ENCODE peak calls at places on chromosomes 13 and 19, in four cellular contexts. C, B, O and J are unnamed samples.

GRCh38 chr13:45361596-45362206 is 20.7 kb upstream of the TPT1 start:
- DNase-seq in B (no peak), C (no peak), O (no peak), J (no peak)

GRCh38 chr13:100040196-100040595 is 48.7 kb upstream of the PCCA start:
- DNase-seq in C (no peak), O (no peak), B (no peak), J (no peak)

GRCh38 chr19:531009-531752 is 379 bp upstream of the CDC34 start:
- DNase-seq in C (peak; percentile 72), B (peak; percentile 100), O (peak; percentile 84), J (no peak)

GRCh38 chr19:1434577-1435060 is 3.6 kb upstream of the RPS15 start:
- DNase-seq in B (peak; percentile 62), O (no peak), C (no peak), J (no peak)

GRCh38 chr13:36822786-36823185 is 3.8 kb downstream of the RFXAP start:
- DNase-seq in C (no peak), O (no peak), B (no peak), J (no peak)

GRCh38 chr13:36183901-36184300 is 30.5 kb downstream of the SOHLH2 start:
- DNase-seq in C (no peak), B (no peak), O (no peak), J (no peak)

GRCh38 chr19:31555634-31556215 is 206.5 kb upstream of the TSHZ3 start:
- DNase-seq in B (no peak), O (no peak), C (no peak), J (no peak)

GRCh38 chr13:73672492-73672891 is 461.7 kb downstream of the KLF12 start:
- DNase-seq in B (no peak), C (no peak), O (no peak), J (no peak)

GRCh38 chr13:60969659-60970058 is 446.0 kb downstream of the PCDH20 start:
- DNase-seq in C (no peak), B (no peak), O (no peak), J (no peak)

GRCh38 chr19:2478756-2479555 is 3.0 kb downstream of the GADD45B start:
- DNase-seq in O (peak; percentile 84), B (peak; percentile 90), C (peak; percentile 74), J (no peak)

GRCh38 chr13:112325941-112326645 is 50.1 kb upstream of the SPACA7 start:
- DNase-seq in B (peak; percentile 30), C (no peak), O (peak; percentile 38), J (no peak)

GRCh38 chr13:92716749-92717148 is 509.9 kb upstream of the GPC6 start:
- DNase-seq in O (no peak), B (no peak), C (no peak), J (no peak)

GRCh38 chr19:9054768-9055167 is 32.1 kb upstream of the OR1M1 start:
- DNase-seq in C (peak; percentile 20), O (no peak), B (peak; percentile 56), J (no peak)

GRCh38 chr19:1002600-1002999 is 2.4 kb downstream of the GRIN3B start:
- DNase-seq in C (no peak), O (no peak), B (no peak), J (no peak)

GRCh38 chr13:45119469-45119989 is 781 bp upstream of the GTF2F2 start:
- DNase-seq in O (no peak), B (no peak), C (peak; percentile 34), J (no peak)

GRCh38 chr19:21233691-21234090 is 91.9 kb downstream of the ZNF431 start:
- DNase-seq in B (no peak), O (no peak), C (no peak), J (no peak)

GRCh38 chr13:33550885-33551284 is 265.3 kb upstream of the STARD13 start:
- DNase-seq in O (no peak), B (no peak), C (no peak), J (no peak)

GRCh38 chr13:46373623-46374022 is 13.4 kb downstream of the RUBCNL start:
- DNase-seq in O (no peak), C (no peak), B (no peak), J (no peak)
- H3K4me3 ChIP-seq in O (no peak overlapping the region), C (no peak overlapping the region), B (no peak overlapping the region), J (no peak overlapping the region)

GRCh38 chr13:110663491-110663890 is 42.4 kb downstream of the CARS2 start:
- DNase-seq in O (no peak), B (no peak), C (no peak), J (no peak)
- H3K4me3 ChIP-seq in O (no peak overlapping the region), B (no peak overlapping the region), C (no peak overlapping the region), J (no peak overlapping the region)

DNA sequence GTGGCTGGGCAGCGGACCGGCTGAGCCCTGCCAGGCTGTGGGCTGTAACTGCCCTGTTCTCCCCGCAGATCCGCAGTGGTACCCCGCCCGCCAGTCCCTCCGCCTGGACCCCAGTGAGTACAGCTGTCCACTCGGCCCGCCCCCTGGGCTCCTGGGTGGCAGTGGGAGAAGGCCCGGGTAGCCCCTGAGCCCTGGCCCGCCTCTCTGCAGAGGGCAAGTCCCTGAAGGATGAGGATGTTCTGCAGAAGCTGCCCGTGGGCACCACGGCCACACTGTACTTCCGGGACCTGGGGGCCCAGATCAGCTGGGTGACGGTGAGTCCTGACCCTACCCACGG is 8.3 kb downstream of the NDUFB7 start:
- DNase-seq in C (no peak), B (peak; percentile 38), O (no peak), J (no peak)
- H3K4me3 ChIP-seq in C (no peak overlapping the region), B (no peak overlapping the region), O (peak overlapping the region; percentile 50), J (no peak overlapping the region)

DNA sequence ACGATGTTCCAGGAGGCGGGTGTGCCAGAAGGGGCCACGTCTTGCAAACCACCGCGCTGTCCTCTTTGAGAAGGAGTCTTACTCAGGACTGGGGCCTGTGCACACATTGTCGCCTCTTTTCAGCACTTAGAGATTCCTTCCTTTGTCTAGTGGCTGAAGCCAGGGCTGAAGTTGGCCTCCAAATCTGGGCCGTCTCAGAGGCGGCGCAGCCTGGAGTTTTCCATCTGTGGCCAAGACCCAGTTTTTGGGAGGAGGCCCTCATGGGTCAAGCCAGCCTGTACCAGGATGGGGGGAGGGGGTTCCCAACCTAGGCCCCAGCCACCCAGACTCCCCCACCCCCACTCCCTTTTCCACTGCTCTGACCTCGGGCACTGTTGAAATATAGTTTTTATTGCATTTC is 11.8 kb downstream of the ANO8 start:
- DNase-seq in O (no peak), C (no peak), B (no peak), J (no peak)
- H3K4me3 ChIP-seq in O (no peak overlapping the region), C (no peak overlapping the region), B (no peak overlapping the region), J (no peak overlapping the region)

DNA sequence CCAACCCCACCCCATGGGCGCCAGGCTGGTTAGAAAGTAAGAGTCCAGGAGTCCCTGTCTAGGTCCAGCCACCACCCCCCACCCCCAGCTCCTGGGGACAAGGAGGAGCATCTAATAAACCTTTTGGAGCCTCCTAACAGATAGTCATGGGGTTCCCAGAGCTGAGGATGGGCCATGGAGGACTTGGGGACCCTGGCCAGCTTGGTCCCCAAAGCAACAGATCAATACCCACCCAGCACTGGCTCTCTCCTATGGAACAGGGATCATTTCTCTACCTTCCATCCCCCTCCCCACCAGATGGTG is 9.4 kb downstream of the NR2F6 start:
- DNase-seq in O (no peak), B (peak; percentile 69), C (no peak), J (no peak)
- H3K4me3 ChIP-seq in O (peak overlapping the region; percentile 72), B (no peak overlapping the region), C (no peak overlapping the region), J (no peak overlapping the region)

GRCh38 chr19:49065905-49066512 is 1.4 kb upstream of the NTF4 start:
- DNase-seq in C (no peak), O (no peak), B (peak; percentile 68), J (no peak)
- H3K4me3 ChIP-seq in C (no peak overlapping the region), O (no peak overlapping the region), B (no peak overlapping the region), J (no peak overlapping the region)

GRCh38 chr19:35004517-35005255 is 4.6 kb downstream of the GRAMD1A start:
- DNase-seq in B (peak; percentile 21), O (no peak), C (no peak), J (no peak)
- H3K4me3 ChIP-seq in B (no peak overlapping the region), O (no peak overlapping the region), C (no peak overlapping the region), J (no peak overlapping the region)